ENCODE peak calls at places on chromosome 5, in five cellular contexts. Y is MM.1S, C is AG04450, L is aorta, O is substantia nigra. Q is an unnamed sample.

GRCh38 chr5:127040779-127041520 is 10.6 kb upstream of the MARCHF3 start:
- DNase-seq in C (no peak), L (no peak), O (no peak), Y (no peak), Q (no peak)

GRCh38 chr5:141486091-141486490 is 1.3 kb downstream of the PCDHGC4 start:
- DNase-seq in O (no peak), L (no peak), Y (no peak), C (no peak), Q (no peak)

GRCh38 chr5:62538017-62538942 is 40.3 kb upstream of the LRRC70 start:
- DNase-seq in O (no peak), C (peak), Y (no peak), L (no peak), Q (no peak)

GRCh38 chr5:168947212-168947868 is 353.6 kb downstream of the SLIT3 start:
- DNase-seq in Y (peak), C (no peak), L (no peak), O (peak), Q (no peak)

GRCh38 chr5:117590944-117591343 is 1016.3 kb upstream of the SEMA6A start:
- DNase-seq in L (no peak), Y (peak), O (no peak), C (no peak), Q (no peak)

GRCh38 chr5:31854181-31854624 is 215.3 kb downstream of the PDZD2 start:
- DNase-seq in C (peak), O (peak), L (no peak), Y (no peak), Q (no peak)

GRCh38 chr5:76537073-76537543 is 86.1 kb downstream of the F2RL2 start:
- DNase-seq in O (no peak), L (no peak), C (no peak), Y (no peak), Q (no peak)

GRCh38 chr5:154221371-154221896 is 30.9 kb downstream of the GALNT10 start:
- DNase-seq in L (no peak), O (no peak), Y (peak), C (peak), Q (peak)

GRCh38 chr5:180830253-180831138 is 27.9 kb upstream of the MGAT1 start:
- DNase-seq in C (no peak), O (peak), Y (peak), L (no peak), Q (peak)

GRCh38 chr5:180832638-180833068 is 28.4 kb downstream of the ZFP62 start:
- DNase-seq in L (no peak), C (no peak), Y (peak), O (no peak), Q (no peak)

GRCh38 chr5:180831139-180832080 is 28.8 kb upstream of the MGAT1 start:
- DNase-seq in L (peak), O (peak), C (peak), Y (peak), Q (peak)

GRCh38 chr5:180825768-180826525 is 23.3 kb upstream of the MGAT1 start:
- DNase-seq in Y (no peak), C (no peak), L (no peak), O (no peak), Q (no peak)

DNA sequence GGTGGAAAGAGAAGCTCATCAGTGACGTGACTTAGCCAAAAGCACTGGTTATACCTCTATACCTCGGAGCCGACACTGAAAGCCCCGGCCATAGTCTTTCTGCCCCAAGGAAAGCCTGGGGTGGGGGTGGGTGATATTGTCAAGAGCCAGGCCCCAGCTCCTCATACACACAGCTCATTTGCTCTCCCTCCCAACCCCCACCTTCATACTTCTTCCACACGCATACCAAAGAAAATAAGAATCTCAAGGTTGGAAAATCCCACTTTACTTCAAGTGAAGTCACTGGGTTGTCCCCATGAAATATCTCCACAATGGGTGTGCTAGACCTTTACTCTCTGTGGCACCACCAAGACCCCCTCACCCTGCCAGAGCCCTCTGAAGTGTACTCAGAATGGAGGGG is 27.1 kb upstream of the MGAT1 start:
- DNase-seq in Y (no peak), L (no peak), O (no peak), C (no peak), Q (no peak)
- H3K27ac ChIP-seq in Y (peak), L (no peak), O (peak), C (no peak), Q (peak)

GRCh38 chr5:111934511-111934910 is 177.5 kb upstream of the NREP start:
- DNase-seq in Y (no peak), C (no peak), O (no peak), L (no peak), Q (no peak)

GRCh38 chr5:111935022-111935421 is 178.0 kb upstream of the NREP start:
- DNase-seq in O (no peak), L (no peak), Y (no peak), C (no peak), Q (no peak)

GRCh38 chr5:111932628-111933027 is 175.6 kb upstream of the NREP start:
- DNase-seq in C (no peak), L (no peak), Y (no peak), O (no peak), Q (no peak)

GRCh38 chr5:111937091-111937490 is 180.1 kb upstream of the NREP start:
- DNase-seq in O (no peak), Y (no peak), L (no peak), C (no peak), Q (no peak)

DNA sequence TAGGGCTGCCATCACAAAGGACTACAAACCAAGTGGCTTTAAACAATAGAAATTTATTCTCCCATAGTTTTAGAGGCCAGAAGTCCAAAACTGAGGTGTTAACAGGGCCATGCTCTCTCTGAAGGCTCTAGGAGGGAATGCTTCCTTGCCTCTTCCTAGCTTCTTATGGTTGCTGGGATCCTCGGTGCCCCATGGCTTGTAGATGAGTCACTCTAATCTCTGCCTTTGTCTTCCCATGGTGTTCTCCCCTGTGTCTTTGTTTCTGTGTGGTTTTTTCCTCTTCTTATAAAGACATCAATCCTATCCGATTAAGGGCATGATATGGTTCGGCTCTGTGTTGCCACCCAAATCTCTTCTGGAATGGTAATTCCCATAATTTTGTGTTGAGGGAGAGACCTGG is 178.8 kb upstream of the NREP start:
- DNase-seq in Y (no peak), L (no peak), C (no peak), O (no peak), Q (no peak)
- H3K27ac ChIP-seq in Y (no peak), L (no peak), C (no peak), O (no peak), Q (no peak)

GRCh38 chr5:174834081-174834480 is 109.7 kb downstream of the MSX2 start:
- DNase-seq in Y (no peak), C (no peak), L (no peak), O (no peak), Q (no peak)
- H3K27ac ChIP-seq in Y (no peak), C (no peak), L (no peak), O (no peak), Q (no peak)

GRCh38 chr5:56479701-56480304 is 246.7 kb upstream of the ANKRD55 start:
- DNase-seq in Y (peak), C (no peak), L (no peak), O (no peak), Q (peak)

GRCh38 chr5:56479126-56479525 is 246.0 kb upstream of the ANKRD55 start:
- DNase-seq in O (no peak), L (no peak), Y (peak), C (no peak), Q (no peak)

GRCh38 chr5:56481998-56482698 is 249.0 kb upstream of the ANKRD55 start:
- DNase-seq in Y (no peak), L (no peak), O (no peak), C (no peak), Q (no peak)

GRCh38 chr5:56480305-56481146 is 247.4 kb upstream of the ANKRD55 start:
- DNase-seq in C (no peak), O (peak), Y (peak), L (peak), Q (peak)

GRCh38 chr5:56481147-56481997 is 248.2 kb upstream of the ANKRD55 start:
- DNase-seq in L (peak), Y (peak), C (no peak), O (no peak), Q (peak)
- H3K27ac ChIP-seq in L (peak), Y (peak), C (peak), O (peak), Q (peak)

DNA sequence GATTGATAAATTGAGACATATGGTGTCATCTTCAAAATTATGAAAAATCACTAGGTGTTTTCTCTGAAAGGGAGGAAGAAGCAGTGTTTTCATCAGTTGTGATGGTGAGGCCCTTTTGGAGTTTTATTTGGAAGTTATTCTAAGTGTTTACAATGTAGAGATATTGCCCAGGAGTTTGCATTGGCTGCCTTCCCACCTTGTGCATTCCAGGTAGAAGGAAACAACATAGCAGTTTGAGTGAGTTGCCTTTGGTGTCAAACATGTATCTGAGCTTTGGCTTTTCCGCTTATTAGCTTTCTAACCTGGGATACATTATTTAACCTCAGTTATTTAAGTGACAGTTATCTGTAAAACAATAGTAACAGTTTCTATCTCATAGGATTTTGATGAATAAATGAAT is 122.5 kb downstream of the SCAMP1 start:
- DNase-seq in Y (no peak), O (no peak), L (no peak), C (no peak), Q (no peak)
- H3K27ac ChIP-seq in Y (no peak), O (peak), L (no peak), C (no peak), Q (no peak)

GRCh38 chr5:136166909-136167308 is 26.1 kb downstream of the SMIM32 start:
- DNase-seq in Y (peak), L (no peak), C (no peak), O (no peak), Q (no peak)

GRCh38 chr5:136159457-136159856 is 26.8 kb downstream of the SMAD5 start:
- DNase-seq in L (no peak), Y (peak), O (no peak), C (peak), Q (no peak)

GRCh38 chr5:136157514-136157913 is 24.9 kb downstream of the SMAD5 start:
- DNase-seq in L (no peak), Y (no peak), O (no peak), C (no peak), Q (no peak)

GRCh38 chr5:136164226-136164625 is 28.7 kb downstream of the SMIM32 start:
- DNase-seq in L (no peak), Y (peak), C (no peak), O (no peak), Q (no peak)

DNA sequence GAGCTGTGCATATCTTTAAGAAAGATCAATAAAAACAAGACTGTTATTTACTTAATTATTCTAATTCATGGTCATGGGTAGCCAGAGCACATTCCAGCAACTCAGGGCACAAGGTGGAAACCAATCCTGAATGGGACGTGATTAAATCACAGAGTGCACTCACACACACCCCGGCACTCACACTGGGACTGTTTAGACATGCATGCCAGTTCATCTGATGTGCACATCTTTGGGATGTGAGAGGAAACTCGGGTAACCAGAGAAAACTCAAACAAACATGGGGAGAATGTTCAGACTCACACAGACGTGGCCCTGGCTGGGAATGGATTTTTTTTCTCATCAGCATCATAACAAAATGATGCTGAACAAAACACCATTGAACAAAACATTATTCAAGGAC is 29.4 kb downstream of the SMAD5 start:
- DNase-seq in L (no peak), C (no peak), O (no peak), Y (no peak), Q (no peak)
- H3K27ac ChIP-seq in L (no peak), C (no peak), O (peak), Y (no peak), Q (no peak)

DNA sequence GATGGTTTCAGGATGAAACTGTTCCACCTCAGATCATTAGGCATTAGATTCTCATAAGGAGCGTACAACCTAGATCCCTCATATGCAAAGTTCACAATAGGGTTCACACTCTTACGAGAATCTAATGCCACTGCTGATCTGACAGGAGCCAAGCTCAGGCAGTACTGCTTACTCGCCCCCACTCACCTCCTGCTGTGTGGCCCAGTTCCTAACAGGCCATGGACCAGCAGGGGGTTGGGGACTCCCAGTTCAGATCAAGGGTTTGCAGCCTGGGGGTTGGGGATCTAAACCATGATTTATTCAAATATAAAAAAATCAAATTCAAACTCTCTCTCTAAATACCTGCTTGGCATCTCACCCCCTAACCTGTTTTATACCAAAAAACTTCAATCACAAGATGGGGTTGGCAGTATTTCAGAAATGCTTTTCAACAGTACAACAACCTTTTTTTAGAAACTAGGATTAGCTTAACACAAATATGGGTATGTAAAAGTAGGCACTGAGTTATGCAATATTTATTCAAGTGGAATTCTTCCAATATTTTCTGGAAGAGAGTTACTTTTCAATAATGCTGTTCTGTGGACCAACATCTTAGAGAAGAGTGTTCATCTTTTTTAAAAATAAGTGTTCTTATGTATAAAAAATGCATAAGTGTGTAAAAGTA is 30.1 kb upstream of the SLC12A2 start:
- DNase-seq in C (peak), Y (no peak), L (no peak), O (no peak), Q (no peak)
- H3K27ac ChIP-seq in C (no peak), Y (no peak), L (peak), O (no peak), Q (no peak)

Q was measured in effector memory CD4-positive, alpha-beta T cell.